ENCODE peak calls at places on chromosomes 12 and 14, in five cellular contexts. C is HCT116, U is progenitor cell of endocrine pancreas, J is nephron progenitor cell, A is lower lobe of right lung. B is an unnamed sample.

GRCh38 chr12:75561921-75562320 is 50.5 kb upstream of the KRR1 start:
- DNase-seq in J (no peak), C (no peak), U (no peak), A (no peak), B (no peak)

GRCh38 chr12:20132818-20133217 is 235.5 kb upstream of the PDE3A start:
- DNase-seq in J (no peak), U (no peak), C (no peak), A (no peak), B (no peak)

GRCh38 chr12:49335118-49335954 is 1.7 kb downstream of the C1QL4 start:
- DNase-seq in J (no peak), U (no peak), A (no peak), C (no peak), B (no peak)

GRCh38 chr12:47797432-47797831 is 22.3 kb downstream of the HDAC7 start:
- DNase-seq in J (peak; percentile 41), U (no peak), C (no peak), A (no peak), B (no peak)

GRCh38 chr12:56720696-56721615 is 4.1 kb downstream of the NACA start:
- DNase-seq in J (no peak), U (no peak), A (no peak), C (no peak), B (no peak)

GRCh38 chr12:50753232-50753769 is 10.6 kb upstream of the ATF1 start:
- DNase-seq in C (no peak), A (no peak), J (no peak), U (no peak), B (no peak)

GRCh38 chr14:104149617-104150141 is 11.3 kb downstream of the KIF26A start:
- DNase-seq in A (no peak), J (peak; percentile 71), U (no peak), C (no peak), B (no peak)

GRCh38 chr12:53381739-53382630 is 2.0 kb downstream of the SP1 start:
- DNase-seq in C (no peak), J (peak; percentile 29), A (peak; percentile 65), U (no peak), B (peak; percentile 49)

GRCh38 chr12:85394809-85395208 is 114.8 kb downstream of the ALX1 start:
- DNase-seq in U (no peak), A (no peak), J (no peak), C (no peak), B (no peak)

GRCh38 chr14:44662250-44662891 is 155.3 kb upstream of the FSCB start:
- DNase-seq in U (no peak), C (no peak), J (no peak), A (no peak), B (no peak)

GRCh38 chr12:45415393-45415817 is 199.5 kb downstream of the ANO6 start:
- DNase-seq in C (peak; percentile 87), U (no peak), A (no peak), J (no peak), B (no peak)

GRCh38 chr12:48788522-48788851 is 402 bp downstream of the ADCY6 start:
- DNase-seq in U (no peak), C (no peak), J (no peak), A (no peak), B (no peak)

GRCh38 chr12:91023326-91024004 is 18.7 kb upstream of the EPYC start:
- DNase-seq in C (no peak), A (no peak), J (no peak), U (no peak), B (no peak)

GRCh38 chr12:65609359-65609771 is 214.9 kb upstream of the HMGA2 start:
- DNase-seq in U (no peak), A (no peak), C (peak; percentile 48), J (no peak), B (peak; percentile 44)

GRCh38 chr12:121295746-121296617 is 527 bp downstream of the CAMKK2 start:
- DNase-seq in J (peak; percentile 43), A (peak; percentile 66), U (peak; percentile 35), C (no peak), B (peak; percentile 43)

GRCh38 chr12:113965951-113966797 is at the start of gene RBM19:
- DNase-seq in U (peak; percentile 98), J (peak; percentile 98), C (peak; percentile 96), A (peak; percentile 98), B (peak; percentile 98)

GRCh38 chr12:132551271-132552120 is 58.9 kb downstream of the LRCOL1 start:
- DNase-seq in A (no peak), C (no peak), J (no peak), U (no peak), B (no peak)

GRCh38 chr12:117900561-117900960 is 68.2 kb downstream of the KSR2 start:
- DNase-seq in C (no peak), A (no peak), U (no peak), J (no peak), B (no peak)

GRCh38 chr12:48028541-48029400 is 24.5 kb upstream of the COL2A1 start:
- DNase-seq in U (no peak), J (peak; percentile 41), C (no peak), A (no peak), B (no peak)

GRCh38 chr12:65215449-65215848 is 46.1 kb downstream of the LEMD3 start:
- DNase-seq in J (no peak), U (no peak), A (no peak), C (no peak), B (no peak)

GRCh38 chr12:66538970-66539369 is 139.9 kb downstream of the GRIP1 start:
- DNase-seq in U (no peak), A (no peak), C (no peak), J (no peak), B (no peak)

GRCh38 chr14:83251402-83251801 is 1717.7 kb upstream of the SEL1L start:
- DNase-seq in C (no peak), J (no peak), A (no peak), U (no peak), B (no peak)

GRCh38 chr12:117412465-117413190 is 51.2 kb upstream of the NOS1 start:
- DNase-seq in C (no peak), U (no peak), J (no peak), A (no peak), B (no peak)

GRCh38 chr12:80186727-80187217 is 87.4 kb downstream of the OTOGL start:
- DNase-seq in J (peak; percentile 19), C (peak; percentile 85), U (no peak), A (no peak), B (peak; percentile 72)

GRCh38 chr14:60485600-60486251 is at the start of gene C14orf39:
- DNase-seq in A (no peak), U (peak; percentile 54), J (peak; percentile 81), C (no peak), B (no peak)

GRCh38 chr12:57164966-57165365 is 17.5 kb upstream of the LRP1-AS start:
- DNase-seq in J (no peak), A (no peak), C (no peak), U (no peak), B (no peak)

GRCh38 chr12:17810399-17810798 is 279.6 kb downstream of the RERGL start:
- DNase-seq in U (no peak), J (no peak), A (no peak), C (no peak), B (no peak)

GRCh38 chr12:106651552-106651951 is 68.7 kb downstream of the RFX4 start:
- DNase-seq in C (no peak), A (no peak), U (no peak), J (no peak), B (no peak)

GRCh38 chr12:13864081-13864673 is 117.2 kb downstream of the GRIN2B start:
- DNase-seq in C (peak; percentile 54), J (peak; percentile 80), A (peak; percentile 77), U (peak; percentile 72), B (peak; percentile 77)

GRCh38 chr12:120725659-120726509 is at the start of gene ACADS:
- DNase-seq in J (peak; percentile 98), U (peak; percentile 83), A (peak; percentile 95), C (peak; percentile 51), B (peak; percentile 96)

GRCh38 chr12:111126331-111126730 is 206.0 kb upstream of the MYL2 start:
- DNase-seq in J (no peak), U (no peak), C (no peak), A (no peak), B (no peak)

GRCh38 chr14:75283884-75284563 is 5.4 kb downstream of the FOS start:
- DNase-seq in A (peak; percentile 75), U (no peak), J (no peak), C (no peak), B (no peak)

GRCh38 chr12:124506145-124506831 is 61.1 kb downstream of the NCOR2 start:
- DNase-seq in C (no peak), U (no peak), A (peak; percentile 91), J (no peak), B (peak; percentile 71)

GRCh38 chr12:109899783-109900751 is at the start of gene TCHP:
- DNase-seq in J (peak; percentile 76), U (peak; percentile 57), A (peak; percentile 91), C (peak; percentile 74), B (peak; percentile 84)
- TF ChIP-seq CTCF in J (no peak), U (peak; percentile 21), A (peak; percentile 38), C (peak; percentile 11), B (no peak)

GRCh38 chr12:26122681-26123481 is 2.0 kb downstream of the BHLHE41 start:
- DNase-seq in C (no peak), A (peak; percentile 59), J (peak; percentile 73), U (peak; percentile 62), B (peak; percentile 63)
- TF ChIP-seq CTCF in C (peak; percentile 5), A (no peak), J (no peak), U (peak; percentile 46), B (peak; percentile 13)

GRCh38 chr14:72943876-72944430 is 17.7 kb downstream of the DCAF4 start:
- DNase-seq in U (no peak), C (no peak), A (no peak), J (no peak), B (no peak)

GRCh38 chr14:72948481-72949138 is 22.3 kb downstream of the DCAF4 start:
- DNase-seq in U (peak; percentile 57), C (peak; percentile 27), A (peak; percentile 67), J (peak; percentile 83), B (peak; percentile 71)

GRCh38 chr14:72945628-72946027 is 19.4 kb downstream of the DCAF4 start:
- DNase-seq in A (no peak), U (no peak), C (no peak), J (no peak), B (no peak)

GRCh38 chr14:72947366-72948160 is 21.3 kb downstream of the DCAF4 start:
- DNase-seq in J (no peak), A (no peak), C (no peak), U (no peak), B (no peak)

DNA sequence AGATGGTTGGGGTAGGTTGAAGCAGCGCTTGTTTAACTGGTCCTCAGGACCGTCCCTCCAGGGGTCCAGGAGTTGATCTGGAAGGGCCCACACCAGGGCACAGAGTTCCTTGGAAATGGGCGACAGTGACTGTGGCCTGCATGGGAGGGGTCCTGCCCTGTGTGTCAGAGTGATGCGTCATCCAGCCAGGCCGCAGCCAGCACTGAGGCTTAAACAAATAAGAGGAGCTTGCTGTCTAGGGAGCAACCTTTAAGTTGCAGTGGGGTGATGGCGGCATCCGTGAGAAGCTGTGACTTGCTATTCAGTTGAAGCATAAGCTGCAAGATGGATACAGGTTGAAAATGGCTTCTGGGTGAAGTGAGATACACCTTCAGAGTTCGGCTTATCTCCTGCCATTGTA is 20.2 kb downstream of the DCAF4 start:
- DNase-seq in A (no peak), J (no peak), U (no peak), C (no peak), B (no peak)
- TF ChIP-seq CTCF in A (no peak), J (no peak), U (no peak), C (no peak), B (no peak)

DNA sequence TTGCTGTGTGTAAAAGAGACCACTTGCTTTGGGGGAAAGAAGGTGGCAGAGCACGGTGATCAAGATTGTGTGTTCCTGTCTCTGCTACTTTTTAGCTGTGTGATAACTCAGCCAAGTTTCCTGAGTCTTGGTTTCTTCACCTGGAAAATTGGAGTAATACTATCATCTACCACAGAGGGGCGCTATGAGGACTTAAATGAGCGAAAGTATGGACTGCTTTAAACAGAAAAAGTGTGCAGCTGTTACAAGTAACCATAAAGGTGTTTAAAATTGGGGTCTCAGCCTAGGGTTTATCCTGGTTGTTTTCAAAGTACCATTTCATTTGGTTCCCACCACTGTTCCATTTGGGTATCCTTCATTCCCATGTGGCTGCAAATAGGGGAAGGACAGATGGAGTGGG is 65.9 kb upstream of the WSCD2 start:
- DNase-seq in C (peak; percentile 35), A (no peak), U (no peak), J (no peak), B (no peak)
- TF ChIP-seq CTCF in C (peak; percentile 59), A (no peak), U (peak; percentile 49), J (peak; percentile 49), B (peak; percentile 14)